ENCODE peak calls at places on chromosomes 2 and 18, in six cellular contexts. K, D, R, Q, X and V are unnamed samples.
A peak's percentile ranks its signal among the peaks of the same experiment; 100 is the strongest.

GRCh38 chr2:24830351-24830750 is 37.1 kb downstream of the CENPO start:
- DNase-seq in K (no peak), D (no peak), R (no peak), Q (no peak), X (no peak), V (no peak)

GRCh38 chr2:13858626-13859025 is 773.9 kb upstream of the LRATD1 start:
- DNase-seq in K (peak; percentile 1), D (no peak), R (no peak), Q (no peak), X (no peak), V (no peak)

GRCh38 chr2:234839285-234839684 is 112.5 kb upstream of the SH3BP4 start:
- DNase-seq in K (no peak), D (no peak), R (no peak), Q (no peak), X (no peak), V (no peak)

GRCh38 chr2:207835805-207836204 is 66.1 kb upstream of the FZD5 start:
- DNase-seq in K (no peak), D (no peak), R (no peak), Q (no peak), X (no peak), V (no peak)

GRCh38 chr2:239948100-239948881 is 76.9 kb downstream of the NDUFA10 start:
- DNase-seq in K (no peak), D (no peak), R (no peak), Q (no peak), X (no peak), V (no peak)

GRCh38 chr2:158493458-158493857 is 36.7 kb downstream of the PKP4 start:
- DNase-seq in K (no peak), D (no peak), R (no peak), Q (no peak), X (no peak), V (no peak)

GRCh38 chr2:10266133-10266620 is 36.5 kb upstream of the HPCAL1 start:
- DNase-seq in K (no peak), D (no peak), R (no peak), Q (no peak), X (no peak), V (no peak)

GRCh38 chr2:60560734-60561649 is 7.5 kb upstream of the BCL11A start:
- DNase-seq in K (peak; percentile 24), D (no peak), R (no peak), Q (no peak), X (no peak), V (no peak)

GRCh38 chr18:65091737-65092329 is 659.0 kb upstream of the CDH7 start:
- DNase-seq in K (no peak), D (no peak), R (no peak), Q (peak; percentile 30), X (no peak), V (no peak)

GRCh38 chr2:135685361-135685760 is 56.3 kb upstream of the UBXN4 start:
- DNase-seq in K (peak; percentile 15), D (no peak), R (no peak), Q (no peak), X (no peak), V (no peak)